ENCODE peak calls at places on chromosome 1, in seven cellular contexts. T is fibroblast of lung; J is stimulated activated CD8-positive, alpha-beta memory T cell treated with anti-CD3 and anti-CD28 coated beads, Interleukin-2, amount 100 ng/mL, for 1 hour; R is NCI-H2029; O is cardiac muscle cell; M is tibial nerve; E is HS-27A. N is an unnamed sample.

GRCh38 chr1:198333744-198334143 is 176.9 kb downstream of the NEK7 start:
- DNase-seq in T (peak), J (no peak), R (no peak), O (no peak), M (no peak), E (peak), N (no peak)

GRCh38 chr1:14804626-14805025 is 206.1 kb downstream of the KAZN start:
- DNase-seq in T (no peak), J (no peak), R (no peak), O (no peak), M (no peak), E (no peak), N (no peak)

GRCh38 chr1:39317111-39317510 is 112.6 kb downstream of the MACF1 start:
- DNase-seq in T (no peak), J (no peak), R (no peak), O (no peak), M (no peak), E (no peak), N (no peak)

GRCh38 chr1:5721634-5722215 is 270.5 kb downstream of the NPHP4 start:
- DNase-seq in T (no peak), J (no peak), R (no peak), O (no peak), M (no peak), E (no peak), N (no peak)

GRCh38 chr1:214844319-214844718 is 238.2 kb upstream of the KCNK2 start:
- DNase-seq in T (no peak), J (no peak), R (no peak), O (no peak), M (no peak), E (no peak), N (no peak)

GRCh38 chr1:59697138-59697811 is 117.5 kb upstream of the HOOK1 start:
- DNase-seq in T (peak), J (no peak), R (no peak), O (no peak), M (no peak), E (no peak), N (no peak)

GRCh38 chr1:26538480-26539412 is 9.2 kb downstream of the RPS6KA1 start:
- DNase-seq in T (peak), J (no peak), R (no peak), O (peak), M (no peak), E (no peak), N (no peak)

GRCh38 chr1:240329443-240329842 is 237.8 kb downstream of the FMN2 start:
- DNase-seq in T (no peak), J (no peak), R (no peak), O (no peak), M (no peak), E (no peak), N (no peak)

GRCh38 chr1:69104859-69105258 is 462.9 kb upstream of the LRRC7 start:
- DNase-seq in T (no peak), J (no peak), R (no peak), O (no peak), M (no peak), E (no peak), N (no peak)

GRCh38 chr1:154791292-154792278 is 78.5 kb downstream of the KCNN3 start:
- DNase-seq in T (peak), J (peak), R (no peak), O (no peak), M (no peak), E (peak), N (no peak)

GRCh38 chr1:109241841-109242301 is 7.5 kb upstream of the CELSR2 start:
- DNase-seq in T (peak), J (no peak), R (no peak), O (no peak), M (no peak), E (no peak), N (no peak)

GRCh38 chr1:235883261-235883927 is 16.7 kb upstream of the LYST start:
- DNase-seq in T (peak), J (no peak), R (peak), O (no peak), M (peak), E (peak), N (no peak)

GRCh38 chr1:235504494-235505222 is 406 bp upstream of the B3GALNT2 start:
- DNase-seq in T (peak), J (peak), R (peak), O (peak), M (peak), E (peak), N (peak)

GRCh38 chr1:3433596-3434320 is 20.7 kb upstream of the ARHGEF16 start:
- DNase-seq in T (no peak), J (no peak), R (no peak), O (no peak), M (no peak), E (no peak), N (no peak)

GRCh38 chr1:193014354-193014753 is 44.8 kb downstream of the UCHL5 start:
- DNase-seq in T (no peak), J (no peak), R (no peak), O (no peak), M (no peak), E (no peak), N (no peak)

GRCh38 chr1:116130376-116130775 is 19.2 kb downstream of the MAB21L3 start:
- DNase-seq in T (no peak), J (no peak), R (no peak), O (no peak), M (no peak), E (no peak), N (no peak)

GRCh38 chr1:169945171-169945570 is 51.5 kb upstream of the SCYL3 start:
- DNase-seq in T (no peak), J (no peak), R (no peak), O (no peak), M (no peak), E (no peak), N (no peak)

GRCh38 chr1:98870959-98871903 is 133.4 kb downstream of the PLPPR5 start:
- DNase-seq in T (no peak), J (no peak), R (no peak), O (no peak), M (no peak), E (no peak), N (no peak)

GRCh38 chr1:57411262-57411661 is 12.6 kb downstream of the DAB1 start:
- DNase-seq in T (peak), J (no peak), R (no peak), O (no peak), M (no peak), E (peak), N (no peak)

GRCh38 chr1:37931493-37932158 is 15.2 kb downstream of the INPP5B start:
- DNase-seq in T (peak), J (peak), R (peak), O (peak), M (peak), E (peak), N (peak)

GRCh38 chr1:43344267-43344666 is 6.6 kb downstream of the MPL start:
- DNase-seq in T (no peak), J (no peak), R (no peak), O (peak), M (no peak), E (no peak), N (no peak)

GRCh38 chr1:169809370-169810095 is 14.8 kb upstream of the METTL18 start:
- DNase-seq in T (peak), J (no peak), R (no peak), O (peak), M (no peak), E (no peak), N (peak)

GRCh38 chr1:103146143-103146542 is 37.8 kb upstream of the COL11A1 start:
- DNase-seq in T (no peak), J (no peak), R (no peak), O (no peak), M (no peak), E (no peak), N (no peak)

GRCh38 chr1:113931456-113931855 is 2.3 kb downstream of the HIPK1 start:
- DNase-seq in T (peak), J (no peak), R (no peak), O (no peak), M (no peak), E (no peak), N (no peak)

GRCh38 chr1:63612564-63612963 is 19.4 kb downstream of the PGM1 start:
- DNase-seq in T (peak), J (no peak), R (no peak), O (peak), M (no peak), E (no peak), N (no peak)

GRCh38 chr1:158053276-158053675 is 59.8 kb downstream of the KIRREL1 start:
- DNase-seq in T (no peak), J (no peak), R (no peak), O (no peak), M (no peak), E (no peak), N (no peak)

GRCh38 chr1:67827688-67828087 is 5.6 kb downstream of the GNG12 start:
- DNase-seq in T (no peak), J (no peak), R (peak), O (no peak), M (no peak), E (no peak), N (no peak)

GRCh38 chr1:156308078-156308477 is 9.0 kb upstream of the VHLL start:
- DNase-seq in T (peak), J (no peak), R (no peak), O (no peak), M (no peak), E (no peak), N (no peak)